ENCODE peak calls at places on chromosomes 13 and 19, in four cellular contexts. W, L, E and P are unnamed samples.

GRCh38 chr19:1837625-1838105 is 10.6 kb downstream of the REXO1 start:
- DNase-seq in W (no peak), L (peak; percentile 97), E (peak; percentile 73), P (no peak)

GRCh38 chr13:100673376-100673830 is 1.2 kb downstream of the TMTC4 start:
- DNase-seq in W (no peak), L (no peak), E (no peak), P (no peak)

GRCh38 chr19:4597975-4598671 is 38.6 kb upstream of the SEMA6B start:
- DNase-seq in W (no peak), L (peak; percentile 75), E (peak; percentile 97), P (peak; percentile 36)

GRCh38 chr13:43285891-43286602 is 262.7 kb downstream of the DNAJC15 start:
- DNase-seq in W (no peak), L (no peak), E (no peak), P (no peak)

GRCh38 chr19:18014197-18014596 is 6.2 kb downstream of the ARRDC2 start:
- DNase-seq in W (no peak), L (no peak), E (peak; percentile 5), P (no peak)

GRCh38 chr13:109941951-109942350 is 155.6 kb upstream of the IRS2 start:
- DNase-seq in W (no peak), L (no peak), E (no peak), P (peak; percentile 8)

GRCh38 chr19:13804830-13805683 is 9.8 kb downstream of the ZSWIM4 start:
- DNase-seq in W (no peak), L (no peak), E (peak; percentile 48), P (peak; percentile 18)

GRCh38 chr13:44759222-44759721 is 183.1 kb upstream of the TSC22D1 start:
- DNase-seq in W (no peak), L (no peak), E (no peak), P (no peak)

GRCh38 chr19:35336166-35336955 is 7.4 kb downstream of the CD22 start:
- DNase-seq in W (no peak), L (no peak), E (no peak), P (no peak)

GRCh38 chr13:106503730-106504129 is 31.7 kb downstream of the EFNB2 start:
- DNase-seq in W (no peak), L (no peak), E (no peak), P (no peak)

GRCh38 chr19:14059652-14060155 is 2.2 kb downstream of the PALM3 start:
- DNase-seq in W (no peak), L (peak; percentile 3), E (peak; percentile 58), P (no peak)

GRCh38 chr13:32378012-32378411 is 49.9 kb downstream of the N4BP2L1 start:
- DNase-seq in W (no peak), L (no peak), E (no peak), P (no peak)

GRCh38 chr19:38059897-38060296 is 152.9 kb downstream of the SIPA1L3 start:
- DNase-seq in W (no peak), L (no peak), E (no peak), P (peak; percentile 49)

GRCh38 chr13:30718661-30719520 is 16.5 kb upstream of the ALOX5AP start:
- DNase-seq in W (no peak), L (no peak), E (no peak), P (peak; percentile 75)

GRCh38 chr19:58544591-58545285 is 874 bp downstream of the TRIM28 start:
- DNase-seq in W (no peak), L (peak; percentile 95), E (peak; percentile 89), P (peak; percentile 55)
- TF ChIP-seq SPI1 in W (no peak), L (no peak), E (no peak), P (no peak)

GRCh38 chr13:41065098-41065497 is 3.8 kb downstream of the WBP4 start:
- DNase-seq in W (no peak), L (no peak), E (no peak), P (no peak)
- TF ChIP-seq SPI1 in W (no peak), L (no peak), E (no peak), P (no peak)

GRCh38 chr13:111344471-111345191 is 24.2 kb downstream of the TEX29 start:
- DNase-seq in W (no peak), L (no peak), E (peak; percentile 15), P (no peak)
- TF ChIP-seq SPI1 in W (no peak), L (no peak), E (no peak), P (no peak)

DNA sequence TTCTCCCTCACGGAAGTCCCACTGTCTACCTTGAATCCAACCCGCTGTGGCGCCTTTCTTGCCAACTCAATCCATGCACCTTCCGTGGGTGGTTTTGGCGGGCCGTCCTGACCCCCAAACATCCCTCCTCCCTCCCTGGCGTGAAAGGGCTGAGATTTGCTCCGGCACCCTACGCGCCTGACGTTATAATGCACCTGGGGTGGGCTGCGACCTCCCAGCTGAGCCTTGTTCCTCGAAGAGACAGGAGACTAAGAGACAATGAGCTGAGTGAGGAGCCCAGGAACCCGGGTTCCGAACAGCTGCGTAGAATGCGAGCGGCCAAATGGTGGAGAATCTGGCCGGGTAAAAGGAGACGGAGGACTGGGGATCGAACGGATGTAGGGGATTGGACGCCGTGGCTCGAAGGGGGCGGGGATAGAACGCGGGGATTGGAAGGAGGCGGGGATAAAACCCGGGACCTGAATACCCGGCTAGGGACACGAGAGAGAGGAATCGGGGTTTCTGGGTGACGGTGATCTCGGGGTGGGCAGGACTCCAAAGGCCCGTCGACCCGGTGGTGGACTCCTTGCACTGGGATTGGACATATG is at the start of gene CPT1C:
- DNase-seq in W (no peak), L (no peak), E (no peak), P (no peak)
- TF ChIP-seq SPI1 in W (no peak), L (no peak), E (no peak), P (no peak)

GRCh38 chr19:12801466-12802266 is at the start of the genes PRDX2 and THSD8:
- DNase-seq in W (no peak), L (peak; percentile 71), E (peak; percentile 90), P (no peak)
- TF ChIP-seq SPI1 in W (no peak), L (no peak), E (no peak), P (no peak)